ENCODE peak calls at places on chromosome 10, in seven cellular contexts. One of them, this sample, is unnamed.
A peak's percentile ranks its signal among the peaks of the same experiment; 100 is the strongest.

GRCh38 chr10:103673616-103674015 is 180.1 kb downstream of the NEURL1 start:
- DNase-seq in Peyer's patch: no peak
- DNase-seq in SK-N-SH: no peak
- DNase-seq in pancreas: no peak
- DNase-seq in GM23248: no peak
- DNase-seq in BE2C: no peak
- DNase-seq in tibial artery: no peak
- DNase-seq in this sample: no peak

GRCh38 chr10:99799613-99800012 is 17.2 kb downstream of the ABCC2 start:
- DNase-seq in Peyer's patch: no peak
- DNase-seq in SK-N-SH: no peak
- DNase-seq in pancreas: no peak
- DNase-seq in GM23248: no peak
- DNase-seq in BE2C: no peak
- DNase-seq in tibial artery: no peak
- DNase-seq in this sample: no peak

GRCh38 chr10:64959116-64959515 is 1437.9 kb downstream of the REEP3 start:
- DNase-seq in Peyer's patch: no peak
- DNase-seq in SK-N-SH: no peak
- DNase-seq in pancreas: no peak
- DNase-seq in GM23248: no peak
- DNase-seq in BE2C: no peak
- DNase-seq in tibial artery: no peak
- DNase-seq in this sample: no peak

GRCh38 chr10:61859786-61860185 is 41.7 kb upstream of the ARID5B start:
- DNase-seq in Peyer's patch: no peak
- DNase-seq in SK-N-SH: no peak
- DNase-seq in pancreas: no peak
- DNase-seq in GM23248: no peak
- DNase-seq in BE2C: no peak
- DNase-seq in tibial artery: no peak
- DNase-seq in this sample: no peak

GRCh38 chr10:55146032-55146431 is 345.0 kb upstream of the PCDH15 start:
- DNase-seq in Peyer's patch: no peak
- DNase-seq in SK-N-SH: no peak
- DNase-seq in pancreas: no peak
- DNase-seq in GM23248: peak; percentile 24
- DNase-seq in BE2C: no peak
- DNase-seq in tibial artery: no peak
- DNase-seq in this sample: no peak

GRCh38 chr10:32374605-32375004 is 27.6 kb upstream of the EPC1 start:
- DNase-seq in Peyer's patch: no peak
- DNase-seq in SK-N-SH: no peak
- DNase-seq in pancreas: no peak
- DNase-seq in GM23248: no peak
- DNase-seq in BE2C: no peak
- DNase-seq in tibial artery: no peak
- DNase-seq in this sample: no peak

GRCh38 chr10:69446229-69446628 is 5.0 kb upstream of the TSPAN15 start:
- DNase-seq in Peyer's patch: no peak
- DNase-seq in SK-N-SH: no peak
- DNase-seq in pancreas: no peak
- DNase-seq in GM23248: peak; percentile 32
- DNase-seq in BE2C: no peak
- DNase-seq in tibial artery: no peak
- DNase-seq in this sample: no peak

GRCh38 chr10:71326464-71326881 is 7.4 kb downstream of the SLC29A3 start:
- DNase-seq in Peyer's patch: no peak
- DNase-seq in SK-N-SH: no peak
- DNase-seq in pancreas: no peak
- DNase-seq in GM23248: no peak
- DNase-seq in BE2C: no peak
- DNase-seq in tibial artery: no peak
- DNase-seq in this sample: no peak

GRCh38 chr10:60968504-60968903 is 24.5 kb upstream of the RHOBTB1 start:
- DNase-seq in Peyer's patch: no peak
- DNase-seq in SK-N-SH: no peak
- DNase-seq in pancreas: no peak
- DNase-seq in GM23248: no peak
- DNase-seq in BE2C: no peak
- DNase-seq in tibial artery: no peak
- DNase-seq in this sample: no peak

GRCh38 chr10:110553905-110554304 is 13.6 kb upstream of the SMC3 start:
- DNase-seq in Peyer's patch: no peak
- DNase-seq in SK-N-SH: no peak
- DNase-seq in pancreas: no peak
- DNase-seq in GM23248: no peak
- DNase-seq in BE2C: no peak
- DNase-seq in tibial artery: no peak
- DNase-seq in this sample: no peak
- H3K4me3 ChIP-seq in Peyer's patch: no peak overlapping the region
- H3K4me3 ChIP-seq in SK-N-SH: no peak overlapping the region
- H3K4me3 ChIP-seq in pancreas: no peak overlapping the region
- H3K4me3 ChIP-seq in GM23248: no peak overlapping the region
- H3K4me3 ChIP-seq in BE2C: no peak overlapping the region
- H3K4me3 ChIP-seq in tibial artery: no peak overlapping the region
- H3K4me3 ChIP-seq in this sample: no peak overlapping the region

DNA sequence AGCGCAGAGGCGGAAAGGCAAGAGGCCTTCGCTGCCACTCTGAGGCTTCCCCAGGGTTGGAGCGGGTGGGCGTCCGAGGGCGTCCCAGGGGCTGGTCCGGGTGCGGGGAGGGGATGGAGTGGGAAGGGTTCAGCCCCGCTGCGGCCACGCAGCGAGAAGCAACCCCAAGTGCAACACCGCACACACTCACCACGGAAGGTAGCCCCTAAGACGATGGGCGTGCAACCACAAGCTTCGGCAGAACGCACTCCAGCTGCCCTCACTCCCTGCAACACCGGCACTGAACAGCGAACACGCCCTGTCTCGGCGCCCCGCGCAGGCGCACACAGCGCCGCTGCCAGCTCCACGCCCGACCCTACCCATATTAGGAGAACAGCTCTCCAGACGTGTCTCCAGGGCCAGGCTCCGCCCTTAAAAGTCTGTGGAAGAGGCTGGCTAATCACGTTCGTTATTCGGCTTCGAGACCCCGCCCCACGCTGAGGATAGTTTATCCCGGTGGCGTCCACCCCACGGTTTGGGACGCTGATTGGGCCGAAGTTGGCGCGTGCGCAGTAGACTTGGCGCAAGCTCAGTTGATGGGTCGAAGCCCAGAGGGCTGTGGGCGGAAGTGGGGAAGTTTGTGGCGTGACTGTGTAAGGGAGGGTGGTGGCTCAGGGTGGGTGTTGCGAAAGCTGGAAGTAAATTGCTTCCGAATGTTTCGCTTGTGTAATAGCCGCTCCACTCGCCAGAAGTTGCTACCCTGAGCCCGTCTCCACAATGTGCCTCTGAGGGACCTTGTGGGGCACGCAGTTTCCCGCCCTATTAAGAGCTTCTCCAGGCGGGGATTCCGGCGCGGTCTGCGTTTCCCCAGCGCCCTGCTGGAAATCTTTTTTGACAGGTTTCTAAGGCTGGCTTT is at the start of gene RSU1:
- DNase-seq in Peyer's patch: peak; percentile 100
- DNase-seq in SK-N-SH: peak; percentile 96
- DNase-seq in pancreas: peak; percentile 100
- DNase-seq in GM23248: peak; percentile 100
- DNase-seq in BE2C: peak; percentile 99
- DNase-seq in tibial artery: peak; percentile 100
- DNase-seq in this sample: peak; percentile 100
- H3K4me1 ChIP-seq in Peyer's patch: no peaks in the 10 kb centered on the region
- H3K4me1 ChIP-seq in SK-N-SH: peaks cover 13% of the 10 kb centered on the region
- H3K4me1 ChIP-seq in pancreas: no peaks in the 10 kb centered on the region
- H3K4me1 ChIP-seq in GM23248: peaks cover 20% of the 10 kb centered on the region
- H3K4me1 ChIP-seq in BE2C: no peaks in the 10 kb centered on the region
- H3K4me1 ChIP-seq in tibial artery: peaks cover 47% of the 10 kb centered on the region
- H3K4me1 ChIP-seq in this sample: peaks cover 29% of the 10 kb centered on the region

GRCh38 chr10:125231813-125232475 is 71.6 kb upstream of the CTBP2 start:
- DNase-seq in Peyer's patch: no peak
- DNase-seq in SK-N-SH: no peak
- DNase-seq in pancreas: no peak
- DNase-seq in GM23248: no peak
- DNase-seq in BE2C: no peak
- DNase-seq in tibial artery: no peak
- DNase-seq in this sample: no peak

GRCh38 chr10:125235093-125236069 is 75.0 kb upstream of the CTBP2 start:
- DNase-seq in Peyer's patch: no peak
- DNase-seq in SK-N-SH: no peak
- DNase-seq in pancreas: no peak
- DNase-seq in GM23248: no peak
- DNase-seq in BE2C: no peak
- DNase-seq in tibial artery: peak; percentile 6
- DNase-seq in this sample: no peak

GRCh38 chr10:125232841-125233240 is 72.5 kb upstream of the CTBP2 start:
- DNase-seq in Peyer's patch: no peak
- DNase-seq in SK-N-SH: no peak
- DNase-seq in pancreas: no peak
- DNase-seq in GM23248: peak; percentile 51
- DNase-seq in BE2C: no peak
- DNase-seq in tibial artery: no peak
- DNase-seq in this sample: no peak

GRCh38 chr10:125238682-125239081 is 78.3 kb upstream of the CTBP2 start:
- DNase-seq in Peyer's patch: no peak
- DNase-seq in SK-N-SH: no peak
- DNase-seq in pancreas: no peak
- DNase-seq in GM23248: peak; percentile 22
- DNase-seq in BE2C: no peak
- DNase-seq in tibial artery: no peak
- DNase-seq in this sample: no peak

GRCh38 chr10:125236091-125236490 is 75.7 kb upstream of the CTBP2 start:
- DNase-seq in Peyer's patch: no peak
- DNase-seq in SK-N-SH: no peak
- DNase-seq in pancreas: no peak
- DNase-seq in GM23248: no peak
- DNase-seq in BE2C: no peak
- DNase-seq in tibial artery: no peak
- DNase-seq in this sample: no peak
- H3K4me3 ChIP-seq in Peyer's patch: no peak overlapping the region
- H3K4me3 ChIP-seq in SK-N-SH: no peak overlapping the region
- H3K4me3 ChIP-seq in pancreas: no peak overlapping the region
- H3K4me3 ChIP-seq in GM23248: no peak overlapping the region
- H3K4me3 ChIP-seq in BE2C: no peak overlapping the region
- H3K4me3 ChIP-seq in tibial artery: no peak overlapping the region
- H3K4me3 ChIP-seq in this sample: no peak overlapping the region

DNA sequence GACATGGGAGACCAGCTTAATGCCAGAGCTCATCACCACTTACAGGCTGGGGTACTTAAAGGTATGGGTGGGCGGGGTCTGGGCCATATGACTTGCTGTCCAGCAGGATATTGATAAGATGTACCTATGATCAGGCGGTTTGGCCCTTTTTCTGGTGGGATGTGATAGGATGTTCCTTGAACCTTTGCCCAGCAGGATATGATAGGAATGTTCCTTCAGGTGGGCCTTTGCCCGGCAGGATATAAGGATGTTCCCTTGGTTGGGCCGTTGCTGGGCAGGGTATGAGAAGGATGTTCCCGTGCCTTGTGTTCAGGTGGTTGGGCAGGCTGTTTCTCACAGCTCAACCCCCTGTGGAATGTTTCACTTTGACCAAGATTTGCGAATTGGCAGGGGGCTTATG is 187.2 kb upstream of the CXCL12 start:
- DNase-seq in Peyer's patch: no peak
- DNase-seq in SK-N-SH: no peak
- DNase-seq in pancreas: no peak
- DNase-seq in GM23248: no peak
- DNase-seq in BE2C: no peak
- DNase-seq in tibial artery: no peak
- DNase-seq in this sample: no peak
- H3K4me1 ChIP-seq in Peyer's patch: no peaks in the 10 kb centered on the region
- H3K4me1 ChIP-seq in SK-N-SH: no peaks in the 10 kb centered on the region
- H3K4me1 ChIP-seq in pancreas: no peaks in the 10 kb centered on the region
- H3K4me1 ChIP-seq in GM23248: peaks cover 42% of the 10 kb centered on the region
- H3K4me1 ChIP-seq in BE2C: no peaks in the 10 kb centered on the region
- H3K4me1 ChIP-seq in tibial artery: peaks cover 27% of the 10 kb centered on the region
- H3K4me1 ChIP-seq in this sample: no peaks in the 10 kb centered on the region

GRCh38 chr10:123132576-123133477 is 2.9 kb upstream of the HMX3 start:
- DNase-seq in Peyer's patch: peak; percentile 80
- DNase-seq in SK-N-SH: peak; percentile 89
- DNase-seq in pancreas: peak; percentile 94
- DNase-seq in GM23248: peak; percentile 86
- DNase-seq in BE2C: peak; percentile 85
- DNase-seq in tibial artery: peak; percentile 86
- DNase-seq in this sample: peak; percentile 75
- H3K4me3 ChIP-seq in Peyer's patch: peak overlapping the region; percentile 26
- H3K4me3 ChIP-seq in SK-N-SH: peak overlapping the region; percentile 39
- H3K4me3 ChIP-seq in pancreas: no peak overlapping the region
- H3K4me3 ChIP-seq in GM23248: peak overlapping the region; percentile 63
- H3K4me3 ChIP-seq in BE2C: no peak overlapping the region
- H3K4me3 ChIP-seq in tibial artery: peak overlapping the region; percentile 10
- H3K4me3 ChIP-seq in this sample: peak overlapping the region; percentile 19

GRCh38 chr10:114343623-114344306 is 60.5 kb downstream of the AFAP1L2 start:
- DNase-seq in Peyer's patch: no peak
- DNase-seq in SK-N-SH: no peak
- DNase-seq in pancreas: no peak
- DNase-seq in GM23248: no peak
- DNase-seq in BE2C: no peak
- DNase-seq in tibial artery: no peak
- DNase-seq in this sample: no peak
- H3K4me1 ChIP-seq in Peyer's patch: no peaks in the 10 kb centered on the region
- H3K4me1 ChIP-seq in SK-N-SH: no peaks in the 10 kb centered on the region
- H3K4me1 ChIP-seq in pancreas: no peaks in the 10 kb centered on the region
- H3K4me1 ChIP-seq in GM23248: no peaks in the 10 kb centered on the region
- H3K4me1 ChIP-seq in BE2C: no peaks in the 10 kb centered on the region
- H3K4me1 ChIP-seq in tibial artery: peaks cover 13% of the 10 kb centered on the region
- H3K4me1 ChIP-seq in this sample: no peaks in the 10 kb centered on the region

GRCh38 chr10:119665901-119666708 is 14.9 kb downstream of the BAG3 start:
- DNase-seq in Peyer's patch: no peak
- DNase-seq in SK-N-SH: no peak
- DNase-seq in pancreas: no peak
- DNase-seq in GM23248: no peak
- DNase-seq in BE2C: no peak
- DNase-seq in tibial artery: no peak
- DNase-seq in this sample: no peak
- H3K4me3 ChIP-seq in Peyer's patch: no peak overlapping the region
- H3K4me3 ChIP-seq in SK-N-SH: no peak overlapping the region
- H3K4me3 ChIP-seq in pancreas: no peak overlapping the region
- H3K4me3 ChIP-seq in GM23248: no peak overlapping the region
- H3K4me3 ChIP-seq in BE2C: no peak overlapping the region
- H3K4me3 ChIP-seq in tibial artery: no peak overlapping the region
- H3K4me3 ChIP-seq in this sample: no peak overlapping the region

GRCh38 chr10:102669206-102670064 is 25.2 kb downstream of the TRIM8 start:
- DNase-seq in Peyer's patch: no peak
- DNase-seq in SK-N-SH: peak; percentile 76
- DNase-seq in pancreas: peak; percentile 78
- DNase-seq in GM23248: peak; percentile 80
- DNase-seq in BE2C: peak; percentile 51
- DNase-seq in tibial artery: peak; percentile 87
- DNase-seq in this sample: no peak
- H3K4me1 ChIP-seq in Peyer's patch: no peaks in the 10 kb centered on the region
- H3K4me1 ChIP-seq in SK-N-SH: peaks cover 40% of the 10 kb centered on the region
- H3K4me1 ChIP-seq in pancreas: no peaks in the 10 kb centered on the region
- H3K4me1 ChIP-seq in GM23248: peaks cover 22% of the 10 kb centered on the region
- H3K4me1 ChIP-seq in BE2C: peaks cover 35% of the 10 kb centered on the region
- H3K4me1 ChIP-seq in tibial artery: peaks cover 36% of the 10 kb centered on the region
- H3K4me1 ChIP-seq in this sample: peaks cover 21% of the 10 kb centered on the region

GRCh38 chr10:88883443-88883799 is 3.4 kb downstream of the STAMBPL1 start:
- DNase-seq in Peyer's patch: no peak
- DNase-seq in SK-N-SH: no peak
- DNase-seq in pancreas: no peak
- DNase-seq in GM23248: no peak
- DNase-seq in BE2C: no peak
- DNase-seq in tibial artery: no peak
- DNase-seq in this sample: no peak
- H3K4me3 ChIP-seq in Peyer's patch: no peak overlapping the region
- H3K4me3 ChIP-seq in SK-N-SH: no peak overlapping the region
- H3K4me3 ChIP-seq in pancreas: no peak overlapping the region
- H3K4me3 ChIP-seq in GM23248: peak overlapping the region; percentile 91
- H3K4me3 ChIP-seq in BE2C: no peak overlapping the region
- H3K4me3 ChIP-seq in tibial artery: no peak overlapping the region
- H3K4me3 ChIP-seq in this sample: peak overlapping the region; percentile 5